ENCODE peak calls at places on chromosomes 3 and 15, in ten cellular contexts. Z, Q, P, W, C, G, A, V, B and I are unnamed samples.
A peak's percentile ranks its signal among the peaks of the same experiment; 100 is the strongest.

GRCh38 chr3:128863560-128863959 is 15.9 kb upstream of the ACAD9 start:
- ATAC-seq in Z (no peak), A (no peak), G (no peak), W (no peak), Q (no peak), B (no peak), C (no peak), P (no peak), V (no peak), I (no peak)

GRCh38 chr3:183108002-183108449 is 8.7 kb upstream of the MCCC1 start:
- ATAC-seq in P (peak; percentile 92), W (no peak), Z (no peak), C (no peak), G (peak; percentile 41), A (no peak), B (no peak), V (no peak), Q (peak; percentile 54), I (no peak)

GRCh38 chr3:195407511-195408409 is 35.1 kb downstream of the ACAP2 start:
- ATAC-seq in G (no peak), C (peak; percentile 77), A (no peak), P (no peak), B (no peak), Z (no peak), Q (no peak), W (no peak), V (no peak), I (no peak)

GRCh38 chr15:89615135-89615534 is 39.9 kb downstream of the TICRR start:
- ATAC-seq in V (no peak), W (no peak), G (no peak), A (no peak), Z (no peak), B (no peak), P (no peak), C (no peak), Q (no peak), I (no peak)

GRCh38 chr15:62547584-62547983 is 382.5 kb upstream of the C2CD4B start:
- ATAC-seq in C (no peak), Q (no peak), G (no peak), W (peak; percentile 39), A (no peak), V (no peak), P (no peak), Z (peak; percentile 27), B (no peak), I (peak; percentile 40)

GRCh38 chr3:97991278-97991652 is 19.0 kb upstream of the RIOX2 start:
- ATAC-seq in W (no peak), C (peak; percentile 63), Z (no peak), V (no peak), Q (no peak), A (no peak), P (no peak), B (peak; percentile 88), G (no peak), I (no peak)

GRCh38 chr3:40923130-40923529 is 276.2 kb upstream of the CTNNB1 start:
- ATAC-seq in A (no peak), V (no peak), P (peak; percentile 35), Q (no peak), W (no peak), B (no peak), C (peak; percentile 53), G (no peak), Z (no peak), I (no peak)

GRCh38 chr3:50389368-50389767 is 30.0 kb upstream of the TMEM115 start:
- ATAC-seq in Q (no peak), C (no peak), W (no peak), G (no peak), B (no peak), A (no peak), Z (no peak), V (no peak), P (no peak), I (no peak)

GRCh38 chr3:152960684-152961083 is 125.8 kb downstream of the P2RY1 start:
- ATAC-seq in V (no peak), B (no peak), C (no peak), Q (no peak), W (no peak), P (no peak), Z (no peak), G (peak; percentile 61), A (no peak), I (no peak)